ENCODE peak calls at places on chromosomes 7 and 10, in six cellular contexts. One of them, this sample, is unnamed.

GRCh38 chr10:11234857-11235640 is 217.4 kb downstream of the CELF2 start:
- DNase-seq in H54: no peak
- DNase-seq in HL-60: no peak
- DNase-seq in GM23338: no peak
- DNase-seq in GM20000: no peak
- DNase-seq in stimulated activated CD8-positive, alpha-beta memory T cell treated with anti-CD3 and anti-CD28 coated beads, Interleukin-4, amount 100 ng/mL, for 1 hour: no peak
- DNase-seq in this sample: no peak

GRCh38 chr10:50619882-50620281 is 3.9 kb downstream of the SGMS1 start:
- DNase-seq in H54: no peak
- DNase-seq in GM23338: peak
- DNase-seq in GM20000: no peak
- DNase-seq in stimulated activated CD8-positive, alpha-beta memory T cell treated with anti-CD3 and anti-CD28 coated beads, Interleukin-4, amount 100 ng/mL, for 1 hour: no peak
- DNase-seq in HL-60: no peak
- DNase-seq in this sample: no peak

GRCh38 chr10:24642921-24643678 is 80.6 kb downstream of the ARHGAP21 start:
- DNase-seq in stimulated activated CD8-positive, alpha-beta memory T cell treated with anti-CD3 and anti-CD28 coated beads, Interleukin-4, amount 100 ng/mL, for 1 hour: no peak
- DNase-seq in GM23338: peak
- DNase-seq in GM20000: peak
- DNase-seq in H54: peak
- DNase-seq in HL-60: no peak
- DNase-seq in this sample: no peak

GRCh38 chr7:70630647-70631457 is 501.1 kb upstream of the GALNT17 start:
- DNase-seq in GM20000: no peak
- DNase-seq in stimulated activated CD8-positive, alpha-beta memory T cell treated with anti-CD3 and anti-CD28 coated beads, Interleukin-4, amount 100 ng/mL, for 1 hour: no peak
- DNase-seq in HL-60: no peak
- DNase-seq in H54: no peak
- DNase-seq in GM23338: no peak
- DNase-seq in this sample: no peak

GRCh38 chr7:18387191-18387720 is 108.3 kb upstream of the HDAC9 start:
- DNase-seq in stimulated activated CD8-positive, alpha-beta memory T cell treated with anti-CD3 and anti-CD28 coated beads, Interleukin-4, amount 100 ng/mL, for 1 hour: no peak
- DNase-seq in GM23338: no peak
- DNase-seq in HL-60: no peak
- DNase-seq in H54: no peak
- DNase-seq in GM20000: no peak
- DNase-seq in this sample: no peak

GRCh38 chr7:32089256-32089655 is 19.0 kb upstream of the PDE1C start:
- DNase-seq in H54: no peak
- DNase-seq in GM20000: no peak
- DNase-seq in HL-60: no peak
- DNase-seq in GM23338: no peak
- DNase-seq in stimulated activated CD8-positive, alpha-beta memory T cell treated with anti-CD3 and anti-CD28 coated beads, Interleukin-4, amount 100 ng/mL, for 1 hour: no peak
- DNase-seq in this sample: no peak

GRCh38 chr7:157228864-157229422 is 90.2 kb downstream of the UBE3C start:
- DNase-seq in H54: no peak
- DNase-seq in GM23338: peak
- DNase-seq in stimulated activated CD8-positive, alpha-beta memory T cell treated with anti-CD3 and anti-CD28 coated beads, Interleukin-4, amount 100 ng/mL, for 1 hour: no peak
- DNase-seq in HL-60: no peak
- DNase-seq in GM20000: peak
- DNase-seq in this sample: no peak

GRCh38 chr10:33333260-33334169 is 952 bp downstream of the NRP1 start:
- DNase-seq in GM20000: peak
- DNase-seq in GM23338: no peak
- DNase-seq in HL-60: peak
- DNase-seq in stimulated activated CD8-positive, alpha-beta memory T cell treated with anti-CD3 and anti-CD28 coated beads, Interleukin-4, amount 100 ng/mL, for 1 hour: no peak
- DNase-seq in H54: no peak
- DNase-seq in this sample: no peak

GRCh38 chr7:74002474-74003017 is 25.4 kb upstream of the ELN start:
- DNase-seq in H54: peak
- DNase-seq in GM20000: no peak
- DNase-seq in GM23338: no peak
- DNase-seq in HL-60: peak
- DNase-seq in stimulated activated CD8-positive, alpha-beta memory T cell treated with anti-CD3 and anti-CD28 coated beads, Interleukin-4, amount 100 ng/mL, for 1 hour: no peak
- DNase-seq in this sample: no peak

GRCh38 chr7:111827863-111828504 is 265.7 kb upstream of the IMMP2L start:
- DNase-seq in HL-60: no peak
- DNase-seq in GM23338: no peak
- DNase-seq in stimulated activated CD8-positive, alpha-beta memory T cell treated with anti-CD3 and anti-CD28 coated beads, Interleukin-4, amount 100 ng/mL, for 1 hour: no peak
- DNase-seq in GM20000: no peak
- DNase-seq in H54: peak
- DNase-seq in this sample: no peak